ENCODE peak calls at places on chromosomes 6 and 20, in five cellular contexts. E is GM12878, L is HepG2, U is K562, B is WTC11. M is an unnamed sample.

GRCh38 chr6:148142821-148143220 is 199.8 kb upstream of the SASH1 start:
- DNase-seq in L (no peak), B (no peak), U (no peak), E (no peak), M (no peak)

GRCh38 chr6:150685860-150686259 is 86.2 kb downstream of the PLEKHG1 start:
- DNase-seq in U (peak; percentile 78), B (peak; percentile 87), L (peak; percentile 23), E (peak; percentile 11), M (peak; percentile 4)

GRCh38 chr6:54282186-54282585 is 26.1 kb upstream of the TINAG start:
- DNase-seq in U (no peak), E (no peak), L (no peak), B (no peak), M (no peak)

GRCh38 chr6:85490516-85491248 is 40.8 kb downstream of the NT5E start:
- DNase-seq in B (no peak), E (no peak), L (no peak), U (no peak), M (no peak)

GRCh38 chr20:15220778-15221565 is 883.6 kb upstream of the FLRT3 start:
- DNase-seq in B (no peak), L (peak; percentile 18), U (no peak), E (no peak), M (no peak)

GRCh38 chr6:34028691-34029360 is 117.1 kb downstream of the GRM4 start:
- DNase-seq in E (no peak), L (no peak), U (no peak), B (no peak), M (no peak)

GRCh38 chr6:157649311-157650260 is 173.5 kb upstream of the SNX9 start:
- DNase-seq in B (no peak), L (no peak), E (no peak), U (no peak), M (no peak)

GRCh38 chr20:49938173-49939163 is 2.3 kb downstream of the RNF114 start:
- DNase-seq in U (no peak), E (no peak), L (no peak), B (no peak), M (no peak)

GRCh38 chr6:45647341-45648138 is 269.8 kb upstream of the SUPT3H start:
- DNase-seq in U (no peak), B (no peak), E (no peak), L (no peak), M (no peak)

DNA sequence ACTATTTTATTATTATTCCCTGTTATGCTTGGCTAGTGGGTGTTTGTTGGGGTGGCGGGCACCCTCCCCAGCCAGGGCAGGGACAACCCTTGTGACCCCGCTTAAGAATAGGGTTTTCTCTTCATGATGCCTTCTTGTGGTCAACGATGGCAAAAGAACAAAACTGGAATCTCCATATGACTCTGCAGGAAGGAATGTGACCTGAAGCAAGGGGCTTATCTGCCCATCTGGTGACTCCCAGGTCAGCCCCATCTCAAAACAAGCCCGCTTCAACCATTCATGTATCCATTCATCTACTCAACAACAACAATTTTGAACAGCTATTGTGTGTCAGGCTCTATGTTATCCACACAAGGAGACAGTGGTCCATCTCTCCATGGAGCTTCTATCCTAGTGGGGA is 30.9 kb upstream of the TGM6 start:
- DNase-seq in L (peak; percentile 39), E (no peak), B (no peak), U (no peak), M (no peak)
- TF ChIP-seq CTCF in L (no peak), E (no peak), B (no peak), U (no peak), M (no peak)

GRCh38 chr20:63643966-63644365 is 9.3 kb downstream of the STMN3 start:
- DNase-seq in E (no peak), U (no peak), B (no peak), L (no peak), M (no peak)

GRCh38 chr20:63642518-63643247 is 10.5 kb downstream of the STMN3 start:
- DNase-seq in L (no peak), B (peak; percentile 44), E (no peak), U (no peak), M (no peak)

GRCh38 chr20:63648190-63648589 is 5.0 kb downstream of the STMN3 start:
- DNase-seq in U (peak; percentile 59), L (no peak), E (no peak), B (no peak), M (no peak)

GRCh38 chr20:63643499-63643898 is 9.7 kb downstream of the STMN3 start:
- DNase-seq in B (no peak), E (no peak), L (no peak), U (no peak), M (no peak)

DNA sequence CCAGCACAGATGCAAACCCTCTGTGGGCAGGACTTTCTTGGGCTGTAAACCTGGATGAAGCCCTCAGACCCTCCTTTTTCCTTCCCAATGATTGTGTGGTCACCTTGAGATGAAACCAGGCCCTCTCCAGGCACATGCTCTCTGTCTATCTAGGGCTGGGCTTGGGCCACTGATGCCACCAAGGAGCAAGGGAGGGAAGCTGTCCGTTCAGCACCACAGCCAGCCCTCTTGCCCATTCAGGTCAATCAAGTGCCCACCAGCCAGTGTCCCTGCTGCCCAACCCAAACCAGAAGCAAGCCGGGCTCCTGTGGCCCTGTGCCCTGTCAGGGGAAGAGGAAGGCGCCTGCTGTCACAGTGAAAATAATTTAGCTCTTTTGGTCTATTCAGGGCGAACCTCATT is 8.0 kb downstream of the STMN3 start:
- DNase-seq in U (no peak), E (no peak), L (no peak), B (no peak), M (no peak)
- TF ChIP-seq ESRRA in U (no peak), E (no peak), L (no peak), B (no peak), M (no peak)

DNA sequence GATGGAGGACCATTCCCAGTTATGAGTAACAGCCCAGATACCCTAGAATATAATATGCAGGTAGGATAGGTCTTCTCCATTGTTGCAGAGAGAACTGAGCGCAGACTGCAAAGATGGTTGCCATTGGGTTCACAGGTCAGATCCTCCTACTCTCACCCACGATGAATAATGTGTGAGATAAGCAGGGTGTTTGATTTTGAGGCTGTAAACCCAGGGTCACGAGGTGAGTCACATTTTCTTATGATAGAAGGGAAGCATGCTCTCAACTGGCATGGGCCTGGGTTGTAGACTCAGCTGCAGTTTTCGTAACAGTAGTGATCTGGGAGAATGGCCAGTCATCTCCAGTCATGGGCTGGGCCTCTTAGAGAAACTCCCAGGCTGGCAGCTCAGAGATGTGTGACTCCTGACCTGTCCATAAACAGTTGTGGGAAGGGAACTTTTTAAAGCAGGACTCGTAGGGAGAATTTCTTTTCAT is 74.2 kb downstream of the CD164 start:
- DNase-seq in B (no peak), L (peak; percentile 31), U (peak; percentile 79), E (no peak), M (peak; percentile 64)
- TF ChIP-seq CTCF in B (no peak), L (no peak), U (no peak), E (no peak), M (no peak)

DNA sequence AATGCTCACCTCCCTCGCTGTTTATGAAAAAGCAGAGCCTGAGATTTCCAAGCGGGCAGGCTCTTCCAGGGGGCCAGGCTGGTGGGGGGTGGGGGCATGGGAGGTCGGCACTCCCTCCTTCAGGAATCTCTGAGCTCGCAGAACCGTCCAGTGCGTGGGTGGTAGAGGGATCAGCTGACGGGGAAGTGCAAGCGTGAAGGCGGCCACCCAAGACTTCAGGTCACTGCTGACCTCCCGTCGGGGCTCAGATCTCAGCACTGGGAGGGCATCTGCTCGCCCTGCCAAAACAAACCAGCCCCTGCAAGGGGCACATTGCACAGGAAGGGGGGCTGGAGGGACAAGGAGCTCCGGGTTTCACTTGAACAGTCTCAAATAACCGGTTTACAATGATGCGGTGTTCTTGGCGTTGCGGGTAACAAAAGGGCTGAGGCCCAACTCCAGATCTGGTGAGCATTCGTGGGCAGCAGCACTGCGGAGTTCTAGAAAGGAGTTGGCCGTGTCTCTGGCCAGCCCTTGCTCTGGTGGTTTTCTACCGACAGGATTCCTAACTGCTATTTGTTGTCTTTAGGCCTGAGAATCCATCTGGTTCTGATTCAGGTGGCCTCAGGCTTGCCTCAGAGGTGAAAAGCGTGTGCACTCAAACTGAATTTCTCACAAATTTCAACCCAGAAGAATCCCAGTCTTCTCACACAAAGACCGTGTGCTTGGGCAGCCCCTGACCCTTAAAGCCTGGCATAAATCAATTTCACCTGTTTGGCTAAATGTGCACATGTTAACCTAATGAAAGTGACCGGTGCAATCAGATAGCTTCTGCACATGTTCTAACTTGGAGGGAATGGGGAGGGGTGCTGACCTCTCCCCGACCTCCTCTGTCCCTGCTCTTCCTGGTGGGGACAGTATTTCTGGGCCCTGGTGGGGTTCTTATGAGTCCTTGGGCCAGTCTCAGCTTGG is 191.6 kb downstream of the MYLK4 start:
- DNase-seq in E (no peak), L (no peak), B (no peak), U (no peak), M (no peak)
- TF ChIP-seq ESRRA in E (no peak), L (no peak), B (no peak), U (no peak), M (no peak)

GRCh38 chr6:37258716-37259115 is 772 bp upstream of the TMEM217 start:
- DNase-seq in U (no peak), B (no peak), L (no peak), E (no peak), M (no peak)

GRCh38 chr6:37259191-37259590 is 1.2 kb upstream of the TMEM217 start:
- DNase-seq in E (no peak), B (no peak), U (no peak), L (no peak), M (no peak)

GRCh38 chr6:37260063-37260843 is 2.3 kb upstream of the TMEM217 start:
- DNase-seq in U (no peak), B (no peak), E (no peak), L (no peak), M (no peak)

GRCh38 chr6:37262446-37263026 is 4.6 kb upstream of the TMEM217 start:
- DNase-seq in L (no peak), B (no peak), U (no peak), E (no peak), M (no peak)

DNA sequence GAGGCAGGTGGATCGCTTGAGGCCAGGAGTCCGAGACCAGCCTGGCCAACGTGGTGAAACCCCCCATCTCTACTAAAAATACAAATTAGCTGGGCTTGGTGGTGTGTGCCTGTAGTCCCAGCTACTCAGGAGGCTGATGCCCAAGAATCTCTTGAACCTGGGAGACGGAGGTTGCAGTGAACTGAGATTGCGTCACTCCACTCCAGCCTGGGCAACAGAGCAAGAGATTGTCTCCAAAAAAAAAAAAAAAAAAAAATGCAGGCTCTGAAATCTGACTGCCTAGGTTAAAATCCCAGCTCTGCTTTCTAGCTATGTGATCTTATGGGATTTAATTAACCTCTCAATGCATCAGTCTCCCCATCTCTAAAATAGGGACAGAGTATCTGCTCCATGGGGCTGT is 3.3 kb upstream of the TMEM217 start:
- DNase-seq in B (no peak), L (no peak), U (no peak), E (no peak), M (no peak)
- TF ChIP-seq CTCF in B (no peak), L (no peak), U (no peak), E (no peak), M (no peak)

GRCh38 chr6:57434944-57435343 is 117.5 kb downstream of the PRIM2 start:
- DNase-seq in B (no peak), U (no peak), E (no peak), L (no peak), M (no peak)

GRCh38 chr6:57432919-57433684 is 115.7 kb downstream of the PRIM2 start:
- DNase-seq in E (peak; percentile 32), L (no peak), B (no peak), U (no peak), M (no peak)

GRCh38 chr6:57435475-57436163 is 118.2 kb downstream of the PRIM2 start:
- DNase-seq in L (no peak), U (no peak), B (no peak), E (no peak), M (no peak)

GRCh38 chr6:57432162-57432561 is 114.7 kb downstream of the PRIM2 start:
- DNase-seq in U (no peak), L (peak; percentile 3), B (no peak), E (no peak), M (no peak)
- TF ChIP-seq ESRRA in U (no peak), L (no peak), B (no peak), E (no peak), M (no peak)

GRCh38 chr6:13508711-13509705 is 21.6 kb upstream of the GFOD1 start:
- DNase-seq in B (no peak), E (no peak), U (no peak), L (no peak), M (no peak)
- TF ChIP-seq CTCF in B (no peak), E (no peak), U (no peak), L (no peak), M (no peak)